ENCODE peak calls at places on chromosome 2, in seven cellular contexts. Y, X, N, H, K, D and M are unnamed samples.

GRCh38 chr2:28702415-28702859 is 49.2 kb upstream of the PPP1CB start:
- DNase-seq in Y (no peak), N (no peak), X (no peak), H (no peak), D (no peak), K (no peak), M (no peak)

GRCh38 chr2:116669782-116670181 is 1144.7 kb upstream of the DDX18 start:
- DNase-seq in N (no peak), D (no peak), H (no peak), Y (no peak), K (no peak), X (no peak), M (no peak)

GRCh38 chr2:128425216-128425615 is 106.5 kb upstream of the HS6ST1 start:
- DNase-seq in K (peak), N (no peak), D (no peak), Y (no peak), H (no peak), X (no peak), M (no peak)

GRCh38 chr2:85318222-85319182 is 9.3 kb downstream of the TGOLN2 start:
- DNase-seq in Y (no peak), N (no peak), K (no peak), X (no peak), H (no peak), D (no peak), M (peak)

GRCh38 chr2:37676274-37676673 is 4.8 kb upstream of the CDC42EP3 start:
- DNase-seq in D (no peak), Y (peak), N (no peak), H (no peak), X (peak), K (peak), M (no peak)

GRCh38 chr2:153047220-153047619 is 328.8 kb downstream of the ARL6IP6 start:
- DNase-seq in D (no peak), H (no peak), X (no peak), N (no peak), Y (no peak), K (no peak), M (no peak)

GRCh38 chr2:105746177-105747080 is 1.7 kb downstream of the NCK2 start:
- DNase-seq in Y (no peak), H (peak), K (peak), N (peak), D (no peak), X (no peak), M (no peak)

GRCh38 chr2:20050104-20050711 is 1.2 kb downstream of the LAPTM4A start:
- DNase-seq in X (peak), D (no peak), H (no peak), K (no peak), Y (peak), N (no peak), M (no peak)

GRCh38 chr2:105712166-105712915 is 32.4 kb upstream of the NCK2 start:
- DNase-seq in H (no peak), N (no peak), Y (no peak), X (no peak), D (no peak), K (no peak), M (no peak)

GRCh38 chr2:38122344-38122743 is 46.4 kb upstream of the CYP1B1 start:
- DNase-seq in N (no peak), X (no peak), D (no peak), K (no peak), H (no peak), Y (no peak), M (no peak)

GRCh38 chr2:202306034-202306433 is 40.5 kb downstream of the NOP58 start:
- DNase-seq in N (no peak), K (no peak), X (no peak), D (no peak), H (no peak), Y (no peak), M (no peak)

GRCh38 chr2:123495241-123495640 is 529.8 kb upstream of the CNTNAP5 start:
- DNase-seq in H (no peak), D (no peak), X (no peak), N (no peak), K (no peak), Y (no peak), M (no peak)

GRCh38 chr2:234463626-234464290 is 33.1 kb downstream of the ARL4C start:
- DNase-seq in N (peak), Y (no peak), D (peak), K (no peak), X (no peak), H (no peak), M (no peak)

GRCh38 chr2:65922794-65923193 is 490.4 kb upstream of the SPRED2 start:
- DNase-seq in Y (no peak), K (no peak), X (no peak), N (no peak), D (no peak), H (no peak), M (no peak)

GRCh38 chr2:165634282-165634681 is 159.8 kb downstream of the GALNT3 start:
- DNase-seq in D (no peak), H (no peak), X (no peak), Y (no peak), N (no peak), K (no peak), M (no peak)

GRCh38 chr2:132670961-132671781 is 1.2 kb upstream of the LYPD1 start:
- DNase-seq in N (no peak), D (no peak), Y (peak), X (peak), H (peak), K (peak), M (no peak)

GRCh38 chr2:176566936-176567335 is 297.7 kb downstream of the MTX2 start:
- DNase-seq in X (no peak), N (no peak), Y (no peak), K (no peak), D (no peak), H (no peak), M (no peak)

GRCh38 chr2:203354966-203355365 is 26.8 kb downstream of the ABI2 start:
- DNase-seq in X (no peak), N (no peak), D (no peak), H (no peak), Y (no peak), K (no peak), M (no peak)

GRCh38 chr2:196515041-196515440 is 124.5 kb upstream of the CCDC150 start:
- DNase-seq in D (peak), K (no peak), N (no peak), H (no peak), X (no peak), Y (no peak), M (no peak)

GRCh38 chr2:16151651-16152050 is 211.3 kb downstream of the MYCN start:
- DNase-seq in X (no peak), Y (no peak), N (no peak), K (no peak), H (no peak), D (peak), M (no peak)

GRCh38 chr2:207165121-207166038 is at the start of gene KLF7:
- DNase-seq in Y (peak), X (no peak), D (peak), K (peak), H (peak), N (peak), M (no peak)

GRCh38 chr2:46482490-46482889 is 3.1 kb downstream of the TMEM247 start:
- DNase-seq in Y (no peak), X (no peak), H (no peak), D (no peak), K (no peak), N (no peak), M (no peak)

GRCh38 chr2:190441564-190441963 is 33.4 kb downstream of the MFSD6 start:
- DNase-seq in K (peak), Y (no peak), D (no peak), H (no peak), X (no peak), N (no peak), M (no peak)

GRCh38 chr2:217698691-217699090 is 304.1 kb downstream of the TNS1 start:
- DNase-seq in K (no peak), H (no peak), X (no peak), Y (no peak), D (no peak), N (no peak), M (no peak)

GRCh38 chr2:112692914-112693313 is 27.9 kb upstream of the NT5DC4 start:
- DNase-seq in H (no peak), Y (peak), K (no peak), X (no peak), D (no peak), N (peak), M (no peak)

GRCh38 chr2:217573565-217573964 is 429.2 kb downstream of the TNS1 start:
- DNase-seq in X (no peak), N (no peak), H (no peak), Y (no peak), K (no peak), D (peak), M (peak)

GRCh38 chr2:9417725-9418124 is 5.6 kb downstream of the ITGB1BP1 start:
- DNase-seq in Y (no peak), X (no peak), N (no peak), H (no peak), K (no peak), D (no peak), M (no peak)

GRCh38 chr2:69340101-69340775 is 46.8 kb downstream of the GFPT1 start:
- DNase-seq in H (no peak), K (no peak), D (no peak), X (no peak), Y (no peak), N (no peak), M (peak)

GRCh38 chr2:174615951-174616436 is 18.4 kb upstream of the WIPF1 start:
- DNase-seq in K (no peak), X (no peak), H (no peak), D (no peak), N (no peak), Y (no peak), M (no peak)

GRCh38 chr2:68487773-68488355 is 20.5 kb downstream of the APLF start:
- DNase-seq in D (no peak), K (no peak), H (no peak), X (no peak), N (no peak), Y (peak), M (no peak)

GRCh38 chr2:2586068-2586776 is 255.1 kb upstream of the MYT1L start:
- DNase-seq in K (peak), D (no peak), H (no peak), N (no peak), Y (no peak), X (no peak), M (no peak)

GRCh38 chr2:20198796-20199361 is 26.1 kb downstream of the SDC1 start:
- DNase-seq in N (no peak), X (no peak), H (no peak), K (peak), D (no peak), Y (no peak), M (no peak)

GRCh38 chr2:231347081-231347480 is 48.4 kb upstream of the B3GNT7 start:
- DNase-seq in N (no peak), K (no peak), H (no peak), X (no peak), Y (no peak), D (peak), M (no peak)

GRCh38 chr2:132581917-132582316 is 88.1 kb downstream of the LYPD1 start:
- DNase-seq in N (no peak), K (peak), Y (no peak), H (peak), X (no peak), D (no peak), M (no peak)

GRCh38 chr2:39266139-39266805 is 22.5 kb upstream of the CDKL4 start:
- DNase-seq in K (no peak), Y (no peak), N (no peak), X (no peak), H (no peak), D (no peak), M (no peak)

GRCh38 chr2:147646999-147647588 is 197.7 kb upstream of the ACVR2A start:
- DNase-seq in N (no peak), D (no peak), Y (no peak), K (no peak), H (no peak), X (no peak), M (no peak)

GRCh38 chr2:74982581-74982980 is 24.1 kb downstream of the POLE4 start:
- DNase-seq in K (no peak), D (no peak), Y (no peak), X (no peak), N (no peak), H (no peak), M (no peak)

GRCh38 chr2:63406641-63407040 is 181.6 kb downstream of the WDPCP start:
- DNase-seq in Y (no peak), N (no peak), X (no peak), H (no peak), D (no peak), K (no peak), M (no peak)

GRCh38 chr2:240440251-240440650 is 4.8 kb downstream of the GPC1 start:
- DNase-seq in Y (no peak), H (no peak), X (no peak), K (no peak), D (no peak), N (no peak), M (no peak)